ENCODE peak calls at places on chromosomes 12 and 14, in seven cellular contexts. K is CD4-positive, alpha-beta memory T cell; M is right atrium auricular region; D is neural crest cell; O is GM13976; N is T follicular helper cell; F is T-helper 22 cell. R is an unnamed sample.
A peak's percentile ranks its signal among the peaks of the same experiment; 100 is the strongest.

GRCh38 chr12:128603573-128604120 is 220.1 kb downstream of the SLC15A4 start:
- DNase-seq in N (no peak), F (no peak), K (no peak), O (no peak), M (no peak), D (no peak), R (no peak)

GRCh38 chr14:76456891-76457586 is 81.1 kb downstream of the ESRRB start:
- DNase-seq in K (no peak), D (no peak), F (no peak), O (no peak), M (no peak), N (no peak), R (no peak)

GRCh38 chr14:97046991-97047390 is 249.8 kb downstream of the VRK1 start:
- DNase-seq in M (no peak), D (no peak), K (no peak), F (no peak), N (no peak), O (no peak), R (no peak)

GRCh38 chr12:75177997-75178396 is 31.6 kb downstream of the KCNC2 start:
- DNase-seq in F (no peak), M (no peak), O (no peak), D (no peak), K (no peak), N (no peak), R (no peak)

GRCh38 chr12:26014085-26014484 is 55.6 kb downstream of the RASSF8 start:
- DNase-seq in D (no peak), K (no peak), F (no peak), O (no peak), M (no peak), N (no peak), R (no peak)

GRCh38 chr12:8157484-8158198 is 826 bp downstream of the ZNF705A start:
- DNase-seq in M (no peak), N (no peak), K (no peak), O (no peak), D (no peak), F (no peak), R (no peak)

GRCh38 chr12:125329239-125330238 is 264.3 kb downstream of the AACS start:
- DNase-seq in K (no peak), D (peak; percentile 28), M (no peak), F (no peak), N (no peak), O (no peak), R (no peak)

GRCh38 chr12:110549716-110550115 is 33.4 kb downstream of the PPTC7 start:
- DNase-seq in N (no peak), O (no peak), M (no peak), D (no peak), K (no peak), F (no peak), R (no peak)

GRCh38 chr14:22886500-22887259 is 3.7 kb downstream of the REM2 start:
- DNase-seq in M (peak; percentile 62), D (peak; percentile 65), N (peak; percentile 53), K (peak; percentile 78), O (peak; percentile 92), F (peak; percentile 72), R (peak; percentile 54)

GRCh38 chr14:100782516-100783320 is 43.2 kb upstream of the MEG3 start:
- DNase-seq in N (no peak), D (no peak), K (no peak), M (no peak), F (no peak), O (no peak), R (no peak)

GRCh38 chr14:72982146-72982708 is 44.7 kb downstream of the ZFYVE1 start:
- DNase-seq in K (no peak), M (no peak), D (no peak), O (no peak), N (no peak), F (no peak), R (no peak)

GRCh38 chr12:27449011-27449410 is 2.5 kb downstream of the SMCO2 start:
- DNase-seq in K (no peak), F (no peak), O (no peak), D (no peak), M (no peak), N (no peak), R (no peak)

GRCh38 chr12:118981285-118982201 is at the start of gene SRRM4:
- DNase-seq in F (no peak), M (no peak), D (peak; percentile 83), N (no peak), K (no peak), O (peak; percentile 42), R (no peak)

R was measured in memory B cell.